ENCODE peak calls at places on chromosomes 1 and 21, in nine cellular contexts. L is foreskin keratinocyte, J is left lung, U is gastrocnemius medialis, A is GM23338, Y is heart left ventricle, K is A549, D is RWPE2, E is thoracic aorta. F is an unnamed sample.

GRCh38 chr1:220700591-220701179 is 10.5 kb downstream of the C1orf115 start:
- ATAC-seq in L (peak; percentile 36), J (no peak), U (peak; percentile 49), A (peak; percentile 78), Y (no peak), K (no peak), D (no peak), E (no peak), F (no peak)

GRCh38 chr1:196890668-196891067 is 2.8 kb downstream of the CFHR4 start:
- ATAC-seq in L (no peak), J (no peak), U (no peak), A (no peak), Y (no peak), K (no peak), D (no peak), E (no peak), F (no peak)

GRCh38 chr1:174036204-174036603 is 14.0 kb upstream of the RC3H1 start:
- ATAC-seq in L (no peak), J (peak; percentile 95), U (no peak), A (no peak), Y (no peak), K (no peak), D (no peak), E (no peak), F (no peak)

GRCh38 chr1:119636500-119637089 is 11.5 kb downstream of the ZNF697 start:
- ATAC-seq in L (peak; percentile 43), J (no peak), U (no peak), A (no peak), Y (no peak), K (no peak), D (no peak), E (no peak), F (no peak)

GRCh38 chr1:54973205-54973921 is 7.1 kb upstream of the TMEM61 start:
- ATAC-seq in L (no peak), J (peak; percentile 70), U (peak; percentile 89), A (peak; percentile 87), Y (peak; percentile 73), K (peak; percentile 89), D (no peak), E (peak; percentile 77), F (peak; percentile 83)

GRCh38 chr1:95018602-95019369 is 54.0 kb downstream of the ALG14 start:
- ATAC-seq in L (peak; percentile 73), J (peak; percentile 65), U (no peak), A (no peak), Y (no peak), K (no peak), D (peak; percentile 56), E (no peak), F (no peak)

GRCh38 chr1:58119971-58120370 is 426.6 kb downstream of the OMA1 start:
- ATAC-seq in L (peak; percentile 36), J (no peak), U (no peak), A (no peak), Y (no peak), K (no peak), D (no peak), E (no peak), F (no peak)

GRCh38 chr1:18535391-18536210 is 54.9 kb downstream of the KLHDC7A start:
- ATAC-seq in L (no peak), J (peak; percentile 50), U (no peak), A (no peak), Y (no peak), K (no peak), D (peak; percentile 10), E (no peak), F (no peak)

GRCh38 chr1:181079920-181080319 is 8.6 kb upstream of the IER5 start:
- ATAC-seq in L (no peak), J (no peak), U (no peak), A (no peak), Y (no peak), K (no peak), D (no peak), E (no peak), F (no peak)

DNA sequence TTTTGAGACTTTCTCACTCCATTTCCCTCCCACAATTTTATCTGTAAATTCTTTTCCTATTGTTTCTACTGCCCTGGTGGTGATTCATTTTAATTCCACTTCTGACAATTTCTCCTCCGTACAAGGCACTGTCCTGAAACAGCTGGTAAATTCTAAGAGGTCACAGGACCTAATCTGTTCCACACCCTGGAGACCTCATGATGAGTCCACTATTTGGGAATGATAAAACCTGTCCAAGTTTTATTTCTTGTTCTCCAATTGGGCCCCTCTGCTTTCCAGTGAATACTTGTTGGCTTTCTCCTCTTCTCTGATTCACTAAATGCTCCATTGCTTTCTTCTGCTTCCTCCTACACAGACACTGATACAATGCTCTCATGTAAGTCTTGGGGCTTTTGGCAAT is 343.1 kb upstream of the DUSP10 start:
- ATAC-seq in L (no peak), J (no peak), U (peak; percentile 71), A (no peak), Y (peak; percentile 42), K (no peak), D (no peak), E (no peak), F (peak; percentile 79)
- TF ChIP-seq CTCF in L (no peak), J (no peak), U (no peak), A (no peak), Y (no peak), K (no peak), D (no peak), E (no peak), F (no peak)

GRCh38 chr1:38559180-38559874 is 300.2 kb downstream of the RRAGC start:
- ATAC-seq in L (peak; percentile 69), J (peak; percentile 83), U (no peak), A (peak; percentile 32), Y (peak; percentile 32), K (no peak), D (peak; percentile 66), E (no peak), F (no peak)

GRCh38 chr1:38561110-38561509 is 298.5 kb downstream of the RRAGC start:
- ATAC-seq in L (no peak), J (no peak), U (no peak), A (no peak), Y (no peak), K (no peak), D (no peak), E (no peak), F (no peak)

GRCh38 chr1:38563985-38564735 is 295.4 kb downstream of the RRAGC start:
- ATAC-seq in L (no peak), J (no peak), U (no peak), A (no peak), Y (no peak), K (no peak), D (no peak), E (no peak), F (no peak)

GRCh38 chr1:38558476-38559179 is 300.9 kb downstream of the RRAGC start:
- ATAC-seq in L (no peak), J (peak; percentile 73), U (no peak), A (peak; percentile 84), Y (no peak), K (no peak), D (no peak), E (no peak), F (no peak)

DNA sequence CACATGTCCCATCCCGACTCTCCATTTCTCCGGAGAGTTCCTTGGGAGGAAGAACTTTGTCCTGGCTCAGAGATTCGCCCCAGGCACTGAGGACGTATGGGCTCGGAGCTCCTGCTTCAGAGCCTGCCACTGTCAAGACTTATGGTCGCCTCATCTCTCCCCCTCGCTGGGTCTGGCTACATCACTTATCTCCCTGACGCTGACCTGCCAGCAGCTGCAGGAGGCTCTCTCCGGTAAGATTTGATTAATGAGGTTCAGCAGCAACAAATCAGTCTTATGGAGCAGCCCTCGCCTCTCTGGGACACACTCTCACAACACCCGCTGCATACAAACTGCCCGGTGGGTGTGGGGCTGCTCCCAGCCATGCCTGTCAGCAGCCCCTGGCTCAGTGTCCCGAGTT is 297.9 kb downstream of the RRAGC start:
- ATAC-seq in L (no peak), J (no peak), U (no peak), A (no peak), Y (no peak), K (no peak), D (no peak), E (no peak), F (no peak)
- H3K27ac ChIP-seq in L (no peak overlapping the region), J (no peak overlapping the region), U (no peak overlapping the region), A (no peak overlapping the region), Y (no peak overlapping the region), K (no peak overlapping the region), D (no peak overlapping the region), E (no peak overlapping the region), F (no peak overlapping the region)

DNA sequence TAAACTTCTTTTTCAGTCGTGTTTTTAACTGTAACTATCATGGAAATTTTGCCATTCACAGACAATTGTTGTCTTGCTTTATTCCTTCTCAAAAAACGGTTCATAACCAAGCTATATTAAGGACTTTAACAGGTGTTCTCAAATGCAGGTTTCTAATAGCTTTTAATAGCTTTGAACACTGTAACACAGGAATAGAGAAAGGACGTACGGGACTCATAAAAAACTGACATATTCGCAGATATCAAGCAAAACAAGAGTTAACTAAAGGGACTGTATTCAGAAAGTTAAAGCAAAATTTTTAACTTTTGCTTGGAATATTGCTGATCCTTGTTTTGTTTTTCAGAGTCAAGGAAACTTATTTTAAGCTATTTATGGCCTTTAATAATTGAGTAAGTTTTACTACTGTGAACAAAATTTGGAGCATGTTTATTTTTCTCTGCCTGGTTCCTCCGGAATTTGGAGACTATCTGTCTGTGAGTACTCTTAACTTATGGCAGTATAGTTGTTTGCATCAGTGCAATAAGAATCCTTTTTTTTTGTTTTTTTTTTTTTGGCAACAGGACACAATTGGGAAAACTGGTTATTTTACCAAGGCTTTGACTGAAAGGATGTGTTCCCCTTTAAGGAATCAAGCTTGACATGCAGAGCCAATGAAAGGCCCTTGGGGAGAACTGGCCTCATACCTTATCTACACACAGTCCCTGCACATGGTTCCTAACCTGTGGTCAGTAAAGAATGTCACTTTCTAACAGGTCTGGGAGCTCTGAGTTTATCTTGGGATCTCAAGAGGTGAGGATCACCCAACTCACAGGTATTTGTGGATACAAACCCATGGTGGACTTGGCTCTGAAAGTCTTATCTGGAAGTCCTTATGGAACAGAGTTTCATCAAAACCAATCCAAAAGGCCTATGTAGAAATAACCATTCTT is 5.8 kb upstream of the CD46 start:
- ATAC-seq in L (no peak), J (no peak), U (no peak), A (no peak), Y (no peak), K (no peak), D (no peak), E (no peak), F (no peak)
- H3K4me1 ChIP-seq in L (peaks cover 10% of the 10 kb centered on the region), J (peaks cover 29% of the 10 kb centered on the region), U (peaks cover 8% of the 10 kb centered on the region), A (peaks cover 34% of the 10 kb centered on the region), Y (peaks cover 10% of the 10 kb centered on the region), K (peaks cover 40% of the 10 kb centered on the region), D (peaks cover 14% of the 10 kb centered on the region), E (peaks cover 13% of the 10 kb centered on the region), F (peaks cover 11% of the 10 kb centered on the region)

GRCh38 chr21:23455676-23456075 is 2151.6 kb downstream of the MRPL39 start:
- ATAC-seq in L (no peak), J (no peak), U (no peak), A (no peak), Y (no peak), K (no peak), D (no peak), E (no peak), F (no peak)

DNA sequence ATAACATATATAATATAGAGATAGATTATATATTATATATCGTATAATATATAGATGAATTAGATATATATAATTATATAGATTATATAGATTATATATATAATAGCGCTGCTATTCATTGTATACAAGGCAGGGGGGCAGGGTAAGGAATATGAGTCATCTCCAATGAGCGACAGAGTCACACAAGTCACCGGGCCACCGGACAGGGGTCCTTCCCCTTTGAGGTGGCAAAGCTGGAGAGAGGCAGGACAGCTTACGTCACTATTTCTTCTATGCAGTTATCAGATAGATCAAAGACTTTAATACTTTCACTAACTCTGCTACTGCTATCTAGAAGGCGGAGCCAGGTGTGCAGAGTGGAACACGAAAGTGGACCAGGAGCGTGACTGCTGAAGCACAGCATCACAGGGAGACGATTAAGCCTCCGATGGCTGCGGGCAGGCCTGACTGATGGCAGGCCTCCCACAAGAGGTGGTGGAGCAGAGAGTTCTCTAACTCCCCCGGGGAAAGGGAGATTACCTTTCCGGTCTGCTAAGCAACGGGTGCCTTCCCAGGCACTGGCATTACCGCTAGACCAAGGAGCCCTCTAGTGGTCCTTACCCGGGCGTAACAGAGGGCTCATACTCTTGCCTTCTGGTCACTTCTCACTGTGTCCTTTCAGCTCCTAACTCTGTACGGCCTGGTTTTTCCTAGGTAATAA is 2154.7 kb downstream of the MRPL39 start:
- ATAC-seq in L (no peak), J (peak; percentile 61), U (no peak), A (peak; percentile 97), Y (no peak), K (no peak), D (peak; percentile 68), E (no peak), F (no peak)
- TF ChIP-seq CTCF in L (no peak), J (no peak), U (no peak), A (peak; percentile 67), Y (no peak), K (no peak), D (peak; percentile 44), E (no peak), F (no peak)